ENCODE peak calls at places on chromosomes 1 and 21, in six cellular contexts. One of them, this sample, is unnamed.
A peak's percentile ranks its signal among the peaks of the same experiment; 100 is the strongest.

GRCh38 chr1:151282883-151283725 is 1.0 kb downstream of the ZNF687 start:
- DNase-seq in OCI-LY7: peak; percentile 35
- DNase-seq in HepG2: peak; percentile 31
- DNase-seq in neural progenitor cell: peak; percentile 68
- DNase-seq in heart left ventricle: no peak
- DNase-seq in gastrocnemius medialis: no peak
- DNase-seq in this sample: no peak

GRCh38 chr1:113542221-113542701 is 151.9 kb downstream of the MAGI3 start:
- DNase-seq in neural progenitor cell: no peak
- DNase-seq in HepG2: no peak
- DNase-seq in heart left ventricle: no peak
- DNase-seq in OCI-LY7: no peak
- DNase-seq in gastrocnemius medialis: no peak
- DNase-seq in this sample: peak; percentile 90

GRCh38 chr1:226653311-226653921 is 85.7 kb downstream of the ITPKB start:
- DNase-seq in gastrocnemius medialis: no peak
- DNase-seq in neural progenitor cell: no peak
- DNase-seq in HepG2: no peak
- DNase-seq in heart left ventricle: peak; percentile 10
- DNase-seq in OCI-LY7: peak; percentile 94
- DNase-seq in this sample: no peak

GRCh38 chr1:240350910-240351331 is 259.2 kb downstream of the FMN2 start:
- DNase-seq in neural progenitor cell: no peak
- DNase-seq in heart left ventricle: no peak
- DNase-seq in HepG2: no peak
- DNase-seq in OCI-LY7: no peak
- DNase-seq in gastrocnemius medialis: no peak
- DNase-seq in this sample: peak; percentile 5

GRCh38 chr1:232805269-232806070 is at the start of gene MAP10:
- DNase-seq in gastrocnemius medialis: peak; percentile 28
- DNase-seq in OCI-LY7: peak; percentile 87
- DNase-seq in HepG2: no peak
- DNase-seq in heart left ventricle: peak; percentile 88
- DNase-seq in neural progenitor cell: peak; percentile 82
- DNase-seq in this sample: peak; percentile 61

GRCh38 chr1:6967431-6968079 is 182.3 kb downstream of the CAMTA1 start:
- DNase-seq in HepG2: no peak
- DNase-seq in heart left ventricle: no peak
- DNase-seq in gastrocnemius medialis: no peak
- DNase-seq in neural progenitor cell: no peak
- DNase-seq in OCI-LY7: peak; percentile 47
- DNase-seq in this sample: no peak

GRCh38 chr1:108534748-108535147 is 25.2 kb upstream of the EEIG2 start:
- DNase-seq in heart left ventricle: no peak
- DNase-seq in gastrocnemius medialis: no peak
- DNase-seq in HepG2: no peak
- DNase-seq in neural progenitor cell: no peak
- DNase-seq in OCI-LY7: no peak
- DNase-seq in this sample: no peak

GRCh38 chr1:43386676-43387075 is 2.9 kb downstream of the MED8 start:
- DNase-seq in heart left ventricle: no peak
- DNase-seq in gastrocnemius medialis: no peak
- DNase-seq in OCI-LY7: no peak
- DNase-seq in HepG2: no peak
- DNase-seq in neural progenitor cell: no peak
- DNase-seq in this sample: no peak

GRCh38 chr1:60037061-60037460 is 36.5 kb downstream of the C1orf87 start:
- DNase-seq in heart left ventricle: no peak
- DNase-seq in OCI-LY7: no peak
- DNase-seq in gastrocnemius medialis: no peak
- DNase-seq in neural progenitor cell: no peak
- DNase-seq in HepG2: no peak
- DNase-seq in this sample: no peak

GRCh38 chr1:67710417-67710816 is 25.4 kb downstream of the GADD45A start:
- DNase-seq in OCI-LY7: no peak
- DNase-seq in HepG2: no peak
- DNase-seq in gastrocnemius medialis: no peak
- DNase-seq in heart left ventricle: no peak
- DNase-seq in neural progenitor cell: no peak
- DNase-seq in this sample: peak; percentile 78

GRCh38 chr1:27176954-27177353 is 22.0 kb upstream of the SLC9A1 start:
- DNase-seq in heart left ventricle: no peak
- DNase-seq in HepG2: no peak
- DNase-seq in OCI-LY7: no peak
- DNase-seq in neural progenitor cell: no peak
- DNase-seq in gastrocnemius medialis: no peak
- DNase-seq in this sample: no peak

GRCh38 chr1:182817802-182818201 is 21.3 kb upstream of the DHX9 start:
- DNase-seq in heart left ventricle: no peak
- DNase-seq in OCI-LY7: no peak
- DNase-seq in neural progenitor cell: no peak
- DNase-seq in gastrocnemius medialis: no peak
- DNase-seq in HepG2: no peak
- DNase-seq in this sample: no peak

GRCh38 chr21:32962286-32962685 is 63.4 kb upstream of the OLIG2 start:
- DNase-seq in neural progenitor cell: peak; percentile 66
- DNase-seq in gastrocnemius medialis: no peak
- DNase-seq in OCI-LY7: no peak
- DNase-seq in heart left ventricle: no peak
- DNase-seq in HepG2: no peak
- DNase-seq in this sample: no peak

GRCh38 chr1:201335901-201336300 is 41.6 kb downstream of the TNNT2 start:
- DNase-seq in heart left ventricle: no peak
- DNase-seq in gastrocnemius medialis: no peak
- DNase-seq in OCI-LY7: no peak
- DNase-seq in neural progenitor cell: no peak
- DNase-seq in HepG2: no peak
- DNase-seq in this sample: no peak

GRCh38 chr21:26127918-26128317 is 42.7 kb downstream of the APP start:
- DNase-seq in HepG2: no peak
- DNase-seq in gastrocnemius medialis: no peak
- DNase-seq in OCI-LY7: no peak
- DNase-seq in neural progenitor cell: no peak
- DNase-seq in heart left ventricle: peak; percentile 35
- DNase-seq in this sample: peak; percentile 49

GRCh38 chr1:230753586-230754251 is 6.5 kb downstream of the CAPN9 start:
- DNase-seq in neural progenitor cell: peak; percentile 76
- DNase-seq in HepG2: peak; percentile 30
- DNase-seq in gastrocnemius medialis: no peak
- DNase-seq in OCI-LY7: peak; percentile 59
- DNase-seq in heart left ventricle: peak; percentile 69
- DNase-seq in this sample: no peak

GRCh38 chr1:221897312-221897711 is 155.4 kb upstream of the DUSP10 start:
- DNase-seq in OCI-LY7: no peak
- DNase-seq in neural progenitor cell: no peak
- DNase-seq in gastrocnemius medialis: no peak
- DNase-seq in heart left ventricle: no peak
- DNase-seq in HepG2: no peak
- DNase-seq in this sample: peak; percentile 41

GRCh38 chr1:18866314-18866713 is 6.9 kb upstream of the TAS1R2 start:
- DNase-seq in neural progenitor cell: no peak
- DNase-seq in OCI-LY7: no peak
- DNase-seq in HepG2: no peak
- DNase-seq in gastrocnemius medialis: no peak
- DNase-seq in heart left ventricle: no peak
- DNase-seq in this sample: no peak

GRCh38 chr1:13549521-13549920 is 34.1 kb upstream of the PDPN start:
- DNase-seq in HepG2: no peak
- DNase-seq in gastrocnemius medialis: no peak
- DNase-seq in heart left ventricle: no peak
- DNase-seq in OCI-LY7: no peak
- DNase-seq in neural progenitor cell: peak; percentile 12
- DNase-seq in this sample: no peak

GRCh38 chr1:209483691-209484090 is 99.8 kb upstream of the CAMK1G start:
- DNase-seq in OCI-LY7: no peak
- DNase-seq in HepG2: no peak
- DNase-seq in gastrocnemius medialis: no peak
- DNase-seq in heart left ventricle: no peak
- DNase-seq in neural progenitor cell: no peak
- DNase-seq in this sample: no peak

GRCh38 chr1:1230656-1231399 is 973 bp downstream of the SDF4 start:
- DNase-seq in heart left ventricle: no peak
- DNase-seq in gastrocnemius medialis: no peak
- DNase-seq in neural progenitor cell: no peak
- DNase-seq in HepG2: peak; percentile 60
- DNase-seq in OCI-LY7: no peak
- DNase-seq in this sample: peak; percentile 27

GRCh38 chr1:78687315-78687714 is 37.7 kb downstream of the IFI44 start:
- DNase-seq in gastrocnemius medialis: no peak
- DNase-seq in heart left ventricle: no peak
- DNase-seq in OCI-LY7: no peak
- DNase-seq in HepG2: no peak
- DNase-seq in neural progenitor cell: no peak
- DNase-seq in this sample: no peak

GRCh38 chr1:78691995-78692747 is 42.5 kb downstream of the IFI44 start:
- DNase-seq in gastrocnemius medialis: no peak
- DNase-seq in heart left ventricle: no peak
- DNase-seq in OCI-LY7: no peak
- DNase-seq in HepG2: no peak
- DNase-seq in neural progenitor cell: no peak
- DNase-seq in this sample: peak; percentile 68

GRCh38 chr1:78688701-78689100 is 39.1 kb downstream of the IFI44 start:
- DNase-seq in heart left ventricle: no peak
- DNase-seq in HepG2: no peak
- DNase-seq in neural progenitor cell: no peak
- DNase-seq in OCI-LY7: no peak
- DNase-seq in gastrocnemius medialis: no peak
- DNase-seq in this sample: peak; percentile 48

GRCh38 chr1:78687914-78688313 is 38.3 kb downstream of the IFI44 start:
- DNase-seq in heart left ventricle: no peak
- DNase-seq in gastrocnemius medialis: no peak
- DNase-seq in neural progenitor cell: no peak
- DNase-seq in OCI-LY7: no peak
- DNase-seq in HepG2: no peak
- DNase-seq in this sample: peak; percentile 42

GRCh38 chr1:78690516-78690915 is 40.9 kb downstream of the IFI44 start:
- DNase-seq in heart left ventricle: no peak
- DNase-seq in neural progenitor cell: no peak
- DNase-seq in HepG2: no peak
- DNase-seq in OCI-LY7: no peak
- DNase-seq in gastrocnemius medialis: no peak
- DNase-seq in this sample: peak; percentile 64
- H3K4me1 ChIP-seq in heart left ventricle: no peaks in the 10 kb centered on the region
- H3K4me1 ChIP-seq in neural progenitor cell: no peaks in the 10 kb centered on the region
- H3K4me1 ChIP-seq in HepG2: no peaks in the 10 kb centered on the region
- H3K4me1 ChIP-seq in OCI-LY7: no peaks in the 10 kb centered on the region
- H3K4me1 ChIP-seq in gastrocnemius medialis: no peaks in the 10 kb centered on the region
- H3K4me1 ChIP-seq in this sample: peaks cover 29% of the 10 kb centered on the region

DNA sequence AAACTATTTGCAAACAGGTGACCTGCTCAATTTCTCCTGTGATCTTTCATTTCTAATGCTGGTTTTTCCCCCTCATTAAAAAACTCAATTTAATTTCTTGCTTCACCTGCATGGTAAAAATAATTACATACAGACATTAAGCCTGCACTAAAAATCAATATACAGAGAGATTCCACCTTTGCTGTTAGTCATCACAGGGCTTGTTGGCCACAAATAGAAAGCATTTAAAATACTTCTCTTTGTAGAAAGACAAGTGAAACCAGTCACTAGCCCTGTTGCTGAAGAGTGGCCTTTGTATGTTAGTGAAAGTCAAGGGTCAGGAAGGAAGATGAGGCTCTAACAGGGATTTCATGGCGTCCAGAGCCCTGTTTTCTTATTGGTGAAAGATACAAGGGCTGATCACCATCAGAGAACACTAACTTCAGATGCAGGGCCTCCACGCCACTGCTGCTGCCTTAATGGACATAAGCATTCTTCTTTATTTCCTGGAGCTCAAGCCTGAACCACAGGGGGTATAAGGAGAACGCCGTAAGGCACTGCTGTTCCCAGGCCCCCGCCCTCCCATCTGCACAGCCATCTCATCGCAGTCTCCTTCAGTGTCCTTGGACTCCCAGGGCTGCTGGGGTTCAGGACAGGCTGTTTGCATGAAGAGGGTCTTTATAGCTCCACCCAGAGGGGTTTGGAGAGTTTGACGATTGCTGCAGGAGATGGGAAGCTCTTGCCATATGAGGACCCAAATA is 117.2 kb upstream of the IRF2BP2 start:
- DNase-seq in OCI-LY7: peak; percentile 50
- DNase-seq in gastrocnemius medialis: no peak
- DNase-seq in neural progenitor cell: peak; percentile 37
- DNase-seq in HepG2: no peak
- DNase-seq in heart left ventricle: no peak
- DNase-seq in this sample: no peak
- H3K4me1 ChIP-seq in OCI-LY7: peaks cover 78% of the 10 kb centered on the region
- H3K4me1 ChIP-seq in gastrocnemius medialis: peaks cover 61% of the 10 kb centered on the region
- H3K4me1 ChIP-seq in neural progenitor cell: peaks cover 50% of the 10 kb centered on the region
- H3K4me1 ChIP-seq in HepG2: peaks cover 93% of the 10 kb centered on the region
- H3K4me1 ChIP-seq in heart left ventricle: peaks cover 51% of the 10 kb centered on the region
- H3K4me1 ChIP-seq in this sample: peaks cover 50% of the 10 kb centered on the region

GRCh38 chr1:8512504-8512903 is 194.6 kb downstream of the SLC45A1 start:
- DNase-seq in neural progenitor cell: no peak
- DNase-seq in OCI-LY7: no peak
- DNase-seq in HepG2: no peak
- DNase-seq in heart left ventricle: no peak
- DNase-seq in gastrocnemius medialis: no peak
- DNase-seq in this sample: no peak

GRCh38 chr1:8506447-8506846 is 188.5 kb downstream of the SLC45A1 start:
- DNase-seq in heart left ventricle: no peak
- DNase-seq in HepG2: no peak
- DNase-seq in OCI-LY7: no peak
- DNase-seq in gastrocnemius medialis: no peak
- DNase-seq in neural progenitor cell: no peak
- DNase-seq in this sample: no peak

GRCh38 chr1:8510041-8510823 is 192.3 kb downstream of the SLC45A1 start:
- DNase-seq in OCI-LY7: peak; percentile 68
- DNase-seq in heart left ventricle: no peak
- DNase-seq in neural progenitor cell: no peak
- DNase-seq in HepG2: no peak
- DNase-seq in gastrocnemius medialis: no peak
- DNase-seq in this sample: no peak

GRCh38 chr1:8506995-8507615 is 189.2 kb downstream of the SLC45A1 start:
- DNase-seq in gastrocnemius medialis: no peak
- DNase-seq in HepG2: no peak
- DNase-seq in neural progenitor cell: no peak
- DNase-seq in OCI-LY7: no peak
- DNase-seq in heart left ventricle: no peak
- DNase-seq in this sample: no peak

DNA sequence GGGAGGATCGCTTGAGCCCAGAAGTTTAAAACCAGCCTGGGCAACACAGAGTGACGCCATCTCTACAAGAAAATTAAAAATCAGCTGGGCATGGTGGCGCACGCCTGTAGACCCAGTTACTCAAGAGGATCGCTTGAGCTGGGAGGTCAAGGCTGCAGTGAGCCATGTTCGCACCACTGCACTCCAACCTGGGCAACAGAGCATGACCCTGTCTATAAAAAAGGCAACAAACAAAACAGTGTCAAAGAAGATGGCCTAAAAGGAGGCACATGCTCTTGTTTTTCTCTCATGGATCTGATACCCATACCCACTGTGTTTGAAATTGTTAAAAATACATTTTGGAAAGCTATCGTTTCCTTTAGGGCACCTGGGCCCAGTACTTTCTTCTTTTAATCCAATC is 191.7 kb downstream of the SLC45A1 start:
- DNase-seq in HepG2: no peak
- DNase-seq in heart left ventricle: no peak
- DNase-seq in OCI-LY7: no peak
- DNase-seq in gastrocnemius medialis: no peak
- DNase-seq in neural progenitor cell: no peak
- DNase-seq in this sample: no peak
- H3K4me1 ChIP-seq in HepG2: no peaks in the 10 kb centered on the region
- H3K4me1 ChIP-seq in heart left ventricle: peaks cover 12% of the 10 kb centered on the region
- H3K4me1 ChIP-seq in OCI-LY7: peaks cover 78% of the 10 kb centered on the region
- H3K4me1 ChIP-seq in gastrocnemius medialis: peaks cover 47% of the 10 kb centered on the region
- H3K4me1 ChIP-seq in neural progenitor cell: peaks cover 7% of the 10 kb centered on the region
- H3K4me1 ChIP-seq in this sample: peaks cover 8% of the 10 kb centered on the region

GRCh38 chr1:2276803-2277580 is 48.9 kb downstream of the SKI start:
- DNase-seq in neural progenitor cell: no peak
- DNase-seq in gastrocnemius medialis: no peak
- DNase-seq in HepG2: no peak
- DNase-seq in OCI-LY7: no peak
- DNase-seq in heart left ventricle: peak; percentile 17
- DNase-seq in this sample: no peak
- H3K4me1 ChIP-seq in neural progenitor cell: peaks cover 54% of the 10 kb centered on the region
- H3K4me1 ChIP-seq in gastrocnemius medialis: peaks cover 75% of the 10 kb centered on the region
- H3K4me1 ChIP-seq in HepG2: peaks cover 49% of the 10 kb centered on the region
- H3K4me1 ChIP-seq in OCI-LY7: no peaks in the 10 kb centered on the region
- H3K4me1 ChIP-seq in heart left ventricle: peaks cover 76% of the 10 kb centered on the region
- H3K4me1 ChIP-seq in this sample: no peaks in the 10 kb centered on the region